ENCODE peak calls at places on chromosome 3, in six cellular contexts. One of them, this sample, is unnamed. For H3K9me3, the result is how much of the 10 kb centered on the place peaks cover.

GRCh38 chr3:117036259-117036799 is 326.8 kb downstream of the TUSC7 start:
- DNase-seq in CD8-positive, alpha-beta T cell: no peak
- DNase-seq in astrocyte: peak
- DNase-seq in cardiac muscle cell: peak
- DNase-seq in heart right ventricle: no peak
- DNase-seq in stomach: no peak
- DNase-seq in this sample: peak

GRCh38 chr3:113132571-113132996 is 78.8 kb upstream of the BOC start:
- DNase-seq in CD8-positive, alpha-beta T cell: no peak
- DNase-seq in astrocyte: peak
- DNase-seq in cardiac muscle cell: peak
- DNase-seq in heart right ventricle: no peak
- DNase-seq in stomach: no peak
- DNase-seq in this sample: no peak

GRCh38 chr3:10088256-10088655 is 19.8 kb downstream of the FANCD2OS start:
- DNase-seq in CD8-positive, alpha-beta T cell: no peak
- DNase-seq in astrocyte: no peak
- DNase-seq in cardiac muscle cell: no peak
- DNase-seq in heart right ventricle: no peak
- DNase-seq in stomach: no peak
- DNase-seq in this sample: no peak

GRCh38 chr3:33441322-33441976 is 1.2 kb upstream of the UBP1 start:
- DNase-seq in CD8-positive, alpha-beta T cell: no peak
- DNase-seq in astrocyte: no peak
- DNase-seq in cardiac muscle cell: no peak
- DNase-seq in heart right ventricle: no peak
- DNase-seq in stomach: no peak
- DNase-seq in this sample: no peak

GRCh38 chr3:63097396-63097795 is 180.7 kb upstream of the SYNPR start:
- DNase-seq in CD8-positive, alpha-beta T cell: no peak
- DNase-seq in astrocyte: no peak
- DNase-seq in cardiac muscle cell: no peak
- DNase-seq in heart right ventricle: no peak
- DNase-seq in stomach: no peak
- DNase-seq in this sample: no peak

GRCh38 chr3:41075958-41076357 is 123.3 kb upstream of the CTNNB1 start:
- DNase-seq in CD8-positive, alpha-beta T cell: no peak
- DNase-seq in astrocyte: no peak
- DNase-seq in cardiac muscle cell: peak
- DNase-seq in heart right ventricle: peak
- DNase-seq in stomach: no peak
- DNase-seq in this sample: peak

GRCh38 chr3:197811343-197811742 is 20.3 kb downstream of the LRCH3 start:
- DNase-seq in CD8-positive, alpha-beta T cell: no peak
- DNase-seq in astrocyte: peak
- DNase-seq in cardiac muscle cell: peak
- DNase-seq in heart right ventricle: no peak
- DNase-seq in stomach: no peak
- DNase-seq in this sample: no peak

GRCh38 chr3:16132926-16133325 is 41.6 kb upstream of the GALNT15 start:
- DNase-seq in CD8-positive, alpha-beta T cell: no peak
- DNase-seq in astrocyte: no peak
- DNase-seq in cardiac muscle cell: peak
- DNase-seq in heart right ventricle: peak
- DNase-seq in stomach: no peak
- DNase-seq in this sample: peak

GRCh38 chr3:72567976-72568560 is 280.2 kb downstream of the SHQ1 start:
- DNase-seq in CD8-positive, alpha-beta T cell: no peak
- DNase-seq in astrocyte: no peak
- DNase-seq in cardiac muscle cell: no peak
- DNase-seq in heart right ventricle: no peak
- DNase-seq in stomach: no peak
- DNase-seq in this sample: no peak

GRCh38 chr3:72080101-72080500 is 295.2 kb upstream of the PROK2 start:
- DNase-seq in CD8-positive, alpha-beta T cell: no peak
- DNase-seq in astrocyte: no peak
- DNase-seq in cardiac muscle cell: no peak
- DNase-seq in heart right ventricle: no peak
- DNase-seq in stomach: no peak
- DNase-seq in this sample: no peak

GRCh38 chr3:178532414-178532813 is 3.8 kb upstream of the KCNMB2 start:
- DNase-seq in CD8-positive, alpha-beta T cell: no peak
- DNase-seq in astrocyte: peak
- DNase-seq in cardiac muscle cell: no peak
- DNase-seq in heart right ventricle: no peak
- DNase-seq in stomach: no peak
- DNase-seq in this sample: no peak

GRCh38 chr3:117510396-117510795 is 800.8 kb downstream of the TUSC7 start:
- DNase-seq in CD8-positive, alpha-beta T cell: no peak
- DNase-seq in astrocyte: peak
- DNase-seq in cardiac muscle cell: peak
- DNase-seq in heart right ventricle: no peak
- DNase-seq in stomach: no peak
- DNase-seq in this sample: no peak

GRCh38 chr3:111712294-111713180 is 117.4 kb upstream of the ZBED2 start:
- DNase-seq in CD8-positive, alpha-beta T cell: peak
- DNase-seq in astrocyte: peak
- DNase-seq in cardiac muscle cell: no peak
- DNase-seq in heart right ventricle: no peak
- DNase-seq in stomach: no peak
- DNase-seq in this sample: no peak

GRCh38 chr3:45178131-45179023 is 32.2 kb upstream of the CDCP1 start:
- DNase-seq in CD8-positive, alpha-beta T cell: no peak
- DNase-seq in astrocyte: peak
- DNase-seq in cardiac muscle cell: peak
- DNase-seq in heart right ventricle: no peak
- DNase-seq in stomach: peak
- DNase-seq in this sample: no peak

GRCh38 chr3:25728101-25728500 is 55.1 kb downstream of the NGLY1 start:
- DNase-seq in CD8-positive, alpha-beta T cell: no peak
- DNase-seq in astrocyte: no peak
- DNase-seq in cardiac muscle cell: no peak
- DNase-seq in heart right ventricle: no peak
- DNase-seq in stomach: no peak
- DNase-seq in this sample: no peak

GRCh38 chr3:112143251-112143650 is 10.2 kb upstream of the GCSAM start:
- DNase-seq in CD8-positive, alpha-beta T cell: no peak
- DNase-seq in astrocyte: peak
- DNase-seq in cardiac muscle cell: no peak
- DNase-seq in heart right ventricle: no peak
- DNase-seq in stomach: no peak
- DNase-seq in this sample: no peak

GRCh38 chr3:49465269-49466034 is 4.6 kb upstream of the DAG1 start:
- DNase-seq in CD8-positive, alpha-beta T cell: no peak
- DNase-seq in astrocyte: peak
- DNase-seq in cardiac muscle cell: peak
- DNase-seq in heart right ventricle: peak
- DNase-seq in stomach: peak
- DNase-seq in this sample: peak

GRCh38 chr3:193972816-193973215 is 163.1 kb upstream of the HES1 start:
- DNase-seq in CD8-positive, alpha-beta T cell: no peak
- DNase-seq in astrocyte: peak
- DNase-seq in cardiac muscle cell: no peak
- DNase-seq in heart right ventricle: no peak
- DNase-seq in stomach: no peak
- DNase-seq in this sample: no peak

GRCh38 chr3:129692743-129693142 is 86.3 kb upstream of the PLXND1 start:
- DNase-seq in CD8-positive, alpha-beta T cell: no peak
- DNase-seq in astrocyte: no peak
- DNase-seq in cardiac muscle cell: no peak
- DNase-seq in heart right ventricle: no peak
- DNase-seq in stomach: no peak
- DNase-seq in this sample: no peak

GRCh38 chr3:129697229-129697970 is 90.9 kb upstream of the PLXND1 start:
- DNase-seq in CD8-positive, alpha-beta T cell: no peak
- DNase-seq in astrocyte: no peak
- DNase-seq in cardiac muscle cell: no peak
- DNase-seq in heart right ventricle: no peak
- DNase-seq in stomach: no peak
- DNase-seq in this sample: no peak

GRCh38 chr3:129690963-129691362 is 84.5 kb upstream of the PLXND1 start:
- DNase-seq in CD8-positive, alpha-beta T cell: no peak
- DNase-seq in astrocyte: no peak
- DNase-seq in cardiac muscle cell: no peak
- DNase-seq in heart right ventricle: no peak
- DNase-seq in stomach: no peak
- DNase-seq in this sample: no peak

GRCh38 chr3:129695203-129695602 is 88.7 kb upstream of the PLXND1 start:
- DNase-seq in CD8-positive, alpha-beta T cell: no peak
- DNase-seq in astrocyte: no peak
- DNase-seq in cardiac muscle cell: peak
- DNase-seq in heart right ventricle: no peak
- DNase-seq in stomach: no peak
- DNase-seq in this sample: no peak

DNA sequence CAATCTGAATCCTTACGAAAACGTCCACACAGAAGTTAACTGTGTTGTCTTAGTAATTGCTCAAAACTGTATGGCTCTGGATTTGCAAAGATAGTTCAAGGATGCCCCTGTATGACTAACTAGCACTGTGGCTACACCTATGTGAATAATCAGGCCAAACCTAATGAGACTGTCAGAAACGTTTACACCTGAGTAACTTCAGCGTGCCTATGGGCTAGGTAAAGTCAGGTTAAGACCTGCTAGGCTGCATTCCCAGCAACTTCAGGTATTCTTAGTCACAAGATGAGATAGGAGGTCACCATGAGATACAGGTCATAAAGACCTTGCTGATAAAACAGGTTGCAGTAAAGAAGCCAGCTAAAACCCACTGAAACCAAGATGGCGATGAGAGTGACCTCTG is 87.8 kb upstream of the PLXND1 start:
- DNase-seq in CD8-positive, alpha-beta T cell: no peak
- DNase-seq in astrocyte: no peak
- DNase-seq in cardiac muscle cell: no peak
- DNase-seq in heart right ventricle: no peak
- DNase-seq in stomach: no peak
- DNase-seq in this sample: no peak
- H3K9me3 ChIP-seq in CD8-positive, alpha-beta T cell: under half
- H3K9me3 ChIP-seq in astrocyte: under half
- H3K9me3 ChIP-seq in cardiac muscle cell: under half
- H3K9me3 ChIP-seq in heart right ventricle: under half
- H3K9me3 ChIP-seq in stomach: under half
- H3K9me3 ChIP-seq in this sample: under half

GRCh38 chr3:55521086-55522060 is 34.3 kb upstream of the WNT5A start:
- DNase-seq in CD8-positive, alpha-beta T cell: no peak
- DNase-seq in astrocyte: peak
- DNase-seq in cardiac muscle cell: no peak
- DNase-seq in heart right ventricle: no peak
- DNase-seq in stomach: peak
- DNase-seq in this sample: no peak

GRCh38 chr3:55518451-55518850 is 31.3 kb upstream of the WNT5A start:
- DNase-seq in CD8-positive, alpha-beta T cell: no peak
- DNase-seq in astrocyte: peak
- DNase-seq in cardiac muscle cell: no peak
- DNase-seq in heart right ventricle: no peak
- DNase-seq in stomach: no peak
- DNase-seq in this sample: no peak

GRCh38 chr3:55516391-55517030 is 29.4 kb upstream of the WNT5A start:
- DNase-seq in CD8-positive, alpha-beta T cell: no peak
- DNase-seq in astrocyte: no peak
- DNase-seq in cardiac muscle cell: no peak
- DNase-seq in heart right ventricle: no peak
- DNase-seq in stomach: no peak
- DNase-seq in this sample: no peak

GRCh38 chr3:55522077-55522476 is 35.0 kb upstream of the WNT5A start:
- DNase-seq in CD8-positive, alpha-beta T cell: no peak
- DNase-seq in astrocyte: no peak
- DNase-seq in cardiac muscle cell: no peak
- DNase-seq in heart right ventricle: no peak
- DNase-seq in stomach: no peak
- DNase-seq in this sample: no peak

DNA sequence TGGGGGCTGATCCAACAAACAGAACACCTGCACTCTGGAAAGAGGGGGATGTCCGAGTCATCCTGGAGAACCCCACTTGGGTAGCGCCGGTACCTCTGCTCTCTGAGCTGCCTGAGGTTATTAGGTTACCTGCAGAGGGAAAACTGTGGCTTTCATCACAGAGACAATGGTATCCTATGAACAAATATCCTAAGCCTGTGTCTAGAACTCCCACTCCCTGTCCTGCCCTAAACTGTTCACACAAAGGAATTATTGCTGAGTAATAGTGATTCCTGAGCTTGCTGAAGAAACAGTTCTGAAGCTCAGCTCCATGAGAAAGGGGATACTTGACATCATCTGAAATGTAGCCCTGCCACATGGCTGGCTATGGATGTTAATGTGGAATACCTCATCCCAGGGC is 31.9 kb upstream of the WNT5A start:
- DNase-seq in CD8-positive, alpha-beta T cell: no peak
- DNase-seq in astrocyte: peak
- DNase-seq in cardiac muscle cell: no peak
- DNase-seq in heart right ventricle: no peak
- DNase-seq in stomach: no peak
- DNase-seq in this sample: no peak
- H3K27ac ChIP-seq in CD8-positive, alpha-beta T cell: no peak
- H3K27ac ChIP-seq in astrocyte: no peak
- H3K27ac ChIP-seq in cardiac muscle cell: no peak
- H3K27ac ChIP-seq in heart right ventricle: no peak
- H3K27ac ChIP-seq in stomach: no peak
- H3K27ac ChIP-seq in this sample: no peak

DNA sequence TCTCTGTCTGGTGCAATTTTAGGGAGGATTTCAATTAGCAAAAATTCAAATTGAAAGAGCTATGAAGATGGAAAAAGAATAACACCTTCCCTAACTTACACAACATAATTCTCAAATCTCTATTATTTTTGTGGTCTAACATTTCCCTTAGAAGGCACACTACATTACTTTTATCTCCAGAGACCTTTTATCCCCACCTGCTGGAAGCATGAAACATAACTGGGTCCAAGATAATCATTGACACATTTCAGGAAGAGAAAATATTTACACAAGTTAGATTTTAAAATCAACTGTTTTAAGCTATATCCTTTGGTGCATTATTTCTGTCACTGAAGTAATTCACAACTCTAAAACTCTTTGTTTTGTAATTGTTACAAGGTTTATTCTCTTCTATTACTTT is 779.5 kb downstream of the ROBO1 start:
- DNase-seq in CD8-positive, alpha-beta T cell: no peak
- DNase-seq in astrocyte: no peak
- DNase-seq in cardiac muscle cell: peak
- DNase-seq in heart right ventricle: no peak
- DNase-seq in stomach: no peak
- DNase-seq in this sample: no peak
- TF ChIP-seq CTCF in CD8-positive, alpha-beta T cell: no peak
- TF ChIP-seq CTCF in astrocyte: peak
- TF ChIP-seq CTCF in cardiac muscle cell: peak
- TF ChIP-seq CTCF in heart right ventricle: no peak
- TF ChIP-seq CTCF in stomach: no peak
- TF ChIP-seq CTCF in this sample: peak

GRCh38 chr3:37876279-37876678 is 14.6 kb downstream of the CTDSPL start:
- DNase-seq in CD8-positive, alpha-beta T cell: no peak
- DNase-seq in astrocyte: no peak
- DNase-seq in cardiac muscle cell: no peak
- DNase-seq in heart right ventricle: no peak
- DNase-seq in stomach: no peak
- DNase-seq in this sample: no peak

GRCh38 chr3:37867144-37867543 is 5.5 kb downstream of the CTDSPL start:
- DNase-seq in CD8-positive, alpha-beta T cell: no peak
- DNase-seq in astrocyte: no peak
- DNase-seq in cardiac muscle cell: no peak
- DNase-seq in heart right ventricle: no peak
- DNase-seq in stomach: no peak
- DNase-seq in this sample: no peak

GRCh38 chr3:37871858-37872257 is 10.2 kb downstream of the CTDSPL start:
- DNase-seq in CD8-positive, alpha-beta T cell: no peak
- DNase-seq in astrocyte: no peak
- DNase-seq in cardiac muscle cell: no peak
- DNase-seq in heart right ventricle: no peak
- DNase-seq in stomach: no peak
- DNase-seq in this sample: no peak

GRCh38 chr3:37872413-37873160 is 10.9 kb downstream of the CTDSPL start:
- DNase-seq in CD8-positive, alpha-beta T cell: no peak
- DNase-seq in astrocyte: no peak
- DNase-seq in cardiac muscle cell: peak
- DNase-seq in heart right ventricle: no peak
- DNase-seq in stomach: no peak
- DNase-seq in this sample: no peak
- H3K9me3 ChIP-seq in CD8-positive, alpha-beta T cell: under half
- H3K9me3 ChIP-seq in astrocyte: under half
- H3K9me3 ChIP-seq in cardiac muscle cell: under half
- H3K9me3 ChIP-seq in heart right ventricle: under half
- H3K9me3 ChIP-seq in stomach: under half
- H3K9me3 ChIP-seq in this sample: under half